ENCODE peak calls at places on chromosomes 16 and 17, in six cellular contexts. U, X, C, Y, E and T are unnamed samples.
A peak's percentile ranks its signal among the peaks of the same experiment; 100 is the strongest.

GRCh38 chr16:28105954-28106353 is 42.4 kb upstream of the GSG1L start:
- DNase-seq in U (no peak), X (no peak), C (no peak), Y (no peak), E (no peak), T (no peak)

GRCh38 chr16:86668136-86668535 is 89.8 kb downstream of the FOXL1 start:
- DNase-seq in U (no peak), X (no peak), C (no peak), Y (no peak), E (no peak), T (no peak)

GRCh38 chr16:10314811-10315210 is 71.0 kb upstream of the ATF7IP2 start:
- DNase-seq in U (no peak), X (no peak), C (no peak), Y (no peak), E (no peak), T (no peak)

GRCh38 chr17:40779181-40779909 is 3.0 kb downstream of the KRT27 start:
- DNase-seq in U (no peak), X (no peak), C (no peak), Y (peak; percentile 53), E (no peak), T (no peak)

GRCh38 chr17:42531455-42532354 is 4.3 kb upstream of the NAGLU start:
- DNase-seq in U (peak; percentile 71), X (no peak), C (no peak), Y (no peak), E (peak; percentile 69), T (no peak)

GRCh38 chr16:647173-647902 is 1.8 kb upstream of the WDR90 start:
- DNase-seq in U (no peak), X (no peak), C (no peak), Y (no peak), E (no peak), T (no peak)

GRCh38 chr16:84730406-84731106 is 30.8 kb downstream of the USP10 start:
- DNase-seq in U (peak; percentile 79), X (peak; percentile 85), C (peak; percentile 35), Y (peak; percentile 82), E (peak; percentile 58), T (peak; percentile 76)

GRCh38 chr16:2478273-2478672 is 3.3 kb downstream of the TBC1D24 start:
- DNase-seq in U (no peak), X (no peak), C (no peak), Y (no peak), E (no peak), T (no peak)

GRCh38 chr16:54446639-54447038 is 160.1 kb upstream of the IRX3 start:
- DNase-seq in U (peak; percentile 68), X (peak; percentile 53), C (no peak), Y (no peak), E (peak; percentile 88), T (no peak)

GRCh38 chr17:8997994-8998628 is 23.2 kb upstream of the NTN1 start:
- DNase-seq in U (peak; percentile 38), X (no peak), C (no peak), Y (peak; percentile 89), E (peak; percentile 38), T (peak; percentile 60)

GRCh38 chr16:84081446-84081989 is 35.2 kb downstream of the MBTPS1 start:
- DNase-seq in U (peak; percentile 87), X (no peak), C (no peak), Y (no peak), E (no peak), T (no peak)

GRCh38 chr17:76530826-76531500 is 6.5 kb downstream of the CYGB start:
- DNase-seq in U (no peak), X (no peak), C (no peak), Y (no peak), E (no peak), T (no peak)

GRCh38 chr17:76530489-76530814 is 7.1 kb downstream of the CYGB start:
- DNase-seq in U (no peak), X (no peak), C (no peak), Y (no peak), E (no peak), T (no peak)

GRCh38 chr17:76528528-76529223 is 8.8 kb downstream of the CYGB start:
- DNase-seq in U (no peak), X (no peak), C (peak; percentile 67), Y (no peak), E (peak; percentile 76), T (no peak)

GRCh38 chr17:76529224-76529642 is 8.3 kb downstream of the CYGB start:
- DNase-seq in U (peak; percentile 66), X (peak; percentile 67), C (peak; percentile 85), Y (no peak), E (peak; percentile 86), T (peak; percentile 68)

GRCh38 chr17:76529643-76530488 is 7.6 kb downstream of the CYGB start:
- DNase-seq in U (peak; percentile 67), X (no peak), C (peak; percentile 92), Y (no peak), E (peak; percentile 95), T (peak; percentile 63)
- H3K4me3 ChIP-seq in U (no peak overlapping the region), X (no peak overlapping the region), C (peak overlapping the region; percentile 6), Y (no peak overlapping the region), E (peak overlapping the region; percentile 5), T (peak overlapping the region; percentile 47)

GRCh38 chr17:68512247-68512966 is at the start of gene PRKAR1A:
- DNase-seq in U (peak; percentile 96), X (peak; percentile 96), C (peak; percentile 96), Y (peak; percentile 97), E (peak; percentile 96), T (peak; percentile 94)
- TF ChIP-seq POLR2A in U (peak; percentile 92), X (peak; percentile 90), C (peak; percentile 97), Y (peak; percentile 78), E (peak; percentile 95), T (peak; percentile 80)

GRCh38 chr17:81054308-81054707 is 19.4 kb downstream of the BAIAP2 start:
- DNase-seq in U (no peak), X (no peak), C (no peak), Y (no peak), E (no peak), T (no peak)
- H3K4me3 ChIP-seq in U (no peak overlapping the region), X (no peak overlapping the region), C (no peak overlapping the region), Y (no peak overlapping the region), E (no peak overlapping the region), T (no peak overlapping the region)

DNA sequence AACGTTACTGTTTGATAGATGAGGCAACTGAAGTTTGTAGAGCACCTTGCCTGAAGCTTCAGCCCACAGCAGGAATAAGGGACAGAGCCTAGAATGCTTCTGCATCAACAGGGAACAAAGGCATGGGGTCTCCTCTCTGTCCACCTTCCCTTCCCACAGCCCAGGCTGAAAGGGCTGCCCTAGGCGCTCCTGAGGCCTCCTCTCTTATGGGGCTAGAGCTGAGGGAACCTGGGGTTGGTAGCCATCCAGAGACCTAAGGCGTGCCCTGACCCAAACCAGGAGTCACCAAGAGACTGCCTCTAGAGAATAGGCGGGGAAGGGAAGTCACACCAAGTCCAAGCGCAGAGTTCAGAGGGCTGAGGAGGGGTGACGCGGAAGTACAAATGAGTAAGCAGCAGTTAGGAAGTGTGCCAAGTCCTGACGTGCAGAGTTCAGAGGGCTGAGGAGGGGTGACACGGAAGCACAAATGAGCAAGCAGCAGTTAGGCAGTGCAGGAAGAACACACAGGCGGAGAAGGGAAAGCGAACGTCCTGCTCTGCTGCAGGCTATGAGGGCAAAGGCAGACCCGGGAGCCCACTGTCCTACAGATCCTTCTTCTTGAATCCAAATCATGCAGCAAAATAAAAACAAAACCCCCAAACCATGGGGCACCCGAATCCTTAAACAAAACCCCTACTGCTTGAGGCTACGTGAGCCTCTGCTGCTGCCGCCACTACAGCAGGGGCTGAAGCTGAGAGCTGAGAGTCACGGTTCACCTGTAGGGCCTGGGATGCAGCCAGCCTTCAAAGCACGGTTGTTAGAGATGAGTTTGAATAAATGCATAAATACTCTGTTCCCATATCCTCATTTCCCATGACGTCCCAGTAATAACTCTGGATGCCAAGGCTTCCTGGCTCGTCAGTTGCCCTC is 2.7 kb upstream of the SPG7 start:
- DNase-seq in U (peak; percentile 95), X (peak; percentile 26), C (peak; percentile 89), Y (peak; percentile 86), E (peak; percentile 96), T (peak; percentile 72)
- TF ChIP-seq POLR2A in U (peak; percentile 78), X (no peak), C (no peak), Y (peak; percentile 74), E (peak; percentile 67), T (no peak)

GRCh38 chr16:46691720-46692119 is 2.3 kb downstream of the ORC6 start:
- DNase-seq in U (no peak), X (no peak), C (no peak), Y (no peak), E (no peak), T (no peak)
- H3K4me3 ChIP-seq in U (no peak overlapping the region), X (no peak overlapping the region), C (no peak overlapping the region), Y (peak overlapping the region; percentile 58), E (no peak overlapping the region), T (no peak overlapping the region)

DNA sequence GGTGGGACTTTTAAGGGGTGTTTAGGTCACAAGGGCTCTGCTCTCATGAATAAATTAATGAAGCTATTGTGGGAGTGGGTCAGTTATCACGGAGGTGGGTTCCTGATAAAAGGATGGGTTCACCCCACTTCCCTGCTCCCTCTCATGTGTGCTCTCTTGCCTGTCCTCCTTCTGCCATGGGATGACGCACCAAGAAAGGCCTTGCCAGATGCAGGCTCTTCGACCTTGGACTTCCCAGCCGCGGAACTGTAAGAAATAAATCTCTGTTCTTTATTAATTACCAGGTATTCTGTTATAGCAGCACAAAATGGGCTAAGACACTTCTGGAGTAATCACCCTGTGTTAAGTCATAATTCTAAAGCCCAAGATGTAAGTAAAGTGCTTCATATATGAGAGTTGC is 141.5 kb downstream of the ASIC2 start:
- DNase-seq in U (peak; percentile 37), X (no peak), C (no peak), Y (no peak), E (no peak), T (no peak)
- TF ChIP-seq POLR2A in U (no peak), X (no peak), C (no peak), Y (no peak), E (no peak), T (no peak)

DNA sequence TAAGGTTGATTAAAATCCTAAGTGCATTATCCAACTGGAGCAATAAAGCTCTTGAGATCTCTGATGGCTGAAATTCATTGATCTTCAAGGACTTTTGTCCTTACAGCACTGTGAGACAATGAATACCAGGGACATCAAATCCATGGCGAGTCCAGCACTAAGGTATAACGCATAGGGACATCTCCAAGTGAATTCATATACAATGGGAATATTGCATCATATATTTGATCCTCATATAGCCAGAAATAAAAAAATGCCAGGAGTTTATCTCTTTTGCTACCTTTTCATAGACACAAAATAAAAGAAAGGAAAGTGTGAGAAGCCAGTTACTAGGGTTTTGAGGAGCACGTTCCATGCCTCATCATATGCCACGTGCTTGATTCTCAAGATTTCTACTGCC is 112.5 kb upstream of the CDH13 start:
- DNase-seq in U (no peak), X (no peak), C (no peak), Y (no peak), E (no peak), T (no peak)
- H3K4me3 ChIP-seq in U (no peak overlapping the region), X (no peak overlapping the region), C (no peak overlapping the region), Y (no peak overlapping the region), E (no peak overlapping the region), T (no peak overlapping the region)

GRCh38 chr17:81727324-81728031 is 15.4 kb downstream of the SLC25A10 start:
- DNase-seq in U (no peak), X (peak; percentile 79), C (no peak), Y (no peak), E (no peak), T (peak; percentile 49)
- TF ChIP-seq POLR2A in U (no peak), X (peak; percentile 25), C (no peak), Y (no peak), E (no peak), T (no peak)

GRCh38 chr17:45130640-45131293 is 1.5 kb downstream of the PLCD3 start:
- DNase-seq in U (no peak), X (no peak), C (no peak), Y (no peak), E (no peak), T (no peak)
- H3K4me3 ChIP-seq in U (no peak overlapping the region), X (no peak overlapping the region), C (no peak overlapping the region), Y (peak overlapping the region; percentile 98), E (peak overlapping the region; percentile 94), T (peak overlapping the region; percentile 91)